ENCODE peak calls at places on chromosomes 11 and 22, in four cellular contexts. One of them, this sample, is unnamed.

GRCh38 chr11:114039551-114039950 is 20.0 kb upstream of the ZBTB16 start:
- DNase-seq in CD4-positive, alpha-beta memory T cell: no peak
- DNase-seq in pancreas: no peak
- DNase-seq in aorta: no peak
- DNase-seq in this sample: no peak

GRCh38 chr11:29773656-29774264 is 243.1 kb downstream of the KCNA4 start:
- DNase-seq in CD4-positive, alpha-beta memory T cell: no peak
- DNase-seq in pancreas: no peak
- DNase-seq in aorta: no peak
- DNase-seq in this sample: no peak

GRCh38 chr11:123474994-123475393 is 44.9 kb downstream of the GRAMD1B start:
- DNase-seq in pancreas: no peak
- DNase-seq in aorta: no peak
- DNase-seq in CD4-positive, alpha-beta memory T cell: no peak
- DNase-seq in this sample: no peak

GRCh38 chr11:48103621-48104561 is 112.7 kb upstream of the OR4B1 start:
- DNase-seq in aorta: no peak
- DNase-seq in CD4-positive, alpha-beta memory T cell: no peak
- DNase-seq in pancreas: no peak
- DNase-seq in this sample: no peak

GRCh38 chr11:70038034-70038834 is 39.9 kb upstream of the ANO1 start:
- DNase-seq in pancreas: no peak
- DNase-seq in CD4-positive, alpha-beta memory T cell: no peak
- DNase-seq in aorta: peak; percentile 9
- DNase-seq in this sample: peak; percentile 22

GRCh38 chr11:13051257-13051656 is 42.1 kb downstream of the RASSF10 start:
- DNase-seq in aorta: no peak
- DNase-seq in CD4-positive, alpha-beta memory T cell: no peak
- DNase-seq in pancreas: no peak
- DNase-seq in this sample: no peak

GRCh38 chr22:44024288-44024908 is at the start of gene PARVB:
- DNase-seq in pancreas: peak; percentile 65
- DNase-seq in aorta: peak; percentile 80
- DNase-seq in CD4-positive, alpha-beta memory T cell: no peak
- DNase-seq in this sample: peak; percentile 66

GRCh38 chr11:30936476-30936875 is 350.3 kb upstream of the MPPED2 start:
- DNase-seq in aorta: no peak
- DNase-seq in CD4-positive, alpha-beta memory T cell: no peak
- DNase-seq in pancreas: no peak
- DNase-seq in this sample: no peak

GRCh38 chr11:46898396-46899095 is 19.8 kb downstream of the LRP4 start:
- DNase-seq in pancreas: no peak
- DNase-seq in aorta: no peak
- DNase-seq in CD4-positive, alpha-beta memory T cell: no peak
- DNase-seq in this sample: peak; percentile 34

DNA sequence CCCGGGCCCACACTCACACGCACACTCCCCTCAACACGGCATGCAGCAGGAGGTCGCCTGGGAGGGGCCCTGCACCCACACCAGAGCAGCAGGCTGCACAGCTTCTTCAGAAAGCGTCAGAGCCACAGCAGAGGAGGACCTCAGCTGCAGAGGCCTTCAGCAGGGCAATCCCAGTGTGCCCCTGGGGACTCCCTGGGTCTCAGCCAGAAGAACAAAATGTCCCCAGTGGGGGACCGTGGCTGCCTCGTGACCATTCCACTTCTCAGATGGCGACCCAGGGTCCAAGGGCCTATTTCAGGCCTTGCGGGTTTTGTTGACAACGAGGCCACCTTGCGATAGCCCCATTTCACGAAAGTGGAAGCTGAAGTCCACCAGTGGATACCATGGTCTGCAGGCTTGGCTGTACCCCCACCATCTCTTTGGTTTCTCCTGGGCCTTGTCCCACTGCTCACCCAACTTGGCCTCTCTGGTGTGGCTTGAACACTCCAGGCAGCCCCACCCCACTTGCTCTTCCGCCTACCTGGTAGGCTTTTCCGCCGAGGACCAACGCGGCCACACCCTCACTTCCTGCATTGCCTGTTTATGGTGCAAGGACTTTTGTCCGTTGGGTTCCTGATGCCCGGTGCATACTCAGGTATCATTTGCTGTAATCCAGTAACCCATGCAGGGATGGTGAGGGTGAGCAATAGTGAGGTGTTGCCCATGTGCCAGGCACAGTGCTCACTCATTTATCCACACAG is 38.1 kb downstream of the MB start:
- DNase-seq in pancreas: no peak
- DNase-seq in aorta: no peak
- DNase-seq in CD4-positive, alpha-beta memory T cell: no peak
- DNase-seq in this sample: no peak
- H3K27ac ChIP-seq in pancreas: no peak overlapping the region
- H3K27ac ChIP-seq in aorta: no peak overlapping the region
- H3K27ac ChIP-seq in CD4-positive, alpha-beta memory T cell: no peak overlapping the region
- H3K27ac ChIP-seq in this sample: no peak overlapping the region

DNA sequence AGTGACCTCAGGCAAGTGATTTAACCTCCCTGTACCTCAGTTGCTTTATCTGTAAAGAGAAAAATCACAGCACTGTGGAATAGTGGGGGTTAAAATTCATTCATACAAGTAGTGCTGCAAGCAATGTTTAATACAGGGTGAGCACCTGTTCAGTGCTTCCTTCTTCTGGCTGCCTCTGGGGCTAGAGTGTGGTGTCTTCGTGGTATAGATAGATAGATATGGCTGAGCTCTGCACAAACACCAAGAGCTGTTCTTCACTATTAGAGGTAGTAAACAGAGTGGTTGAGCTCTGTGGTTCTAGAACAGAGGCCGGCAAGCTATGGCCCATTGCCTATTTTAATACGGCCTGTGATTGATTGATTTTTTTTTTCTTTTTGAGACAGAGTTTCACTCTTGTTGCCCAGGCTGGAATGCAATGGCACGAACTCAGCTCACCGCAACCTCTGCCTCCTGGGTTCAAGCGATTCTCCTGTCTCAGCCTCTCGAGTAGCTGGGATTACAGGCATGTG is 32.9 kb downstream of the LIMK2 start:
- DNase-seq in CD4-positive, alpha-beta memory T cell: peak; percentile 18
- DNase-seq in aorta: no peak
- DNase-seq in pancreas: no peak
- DNase-seq in this sample: no peak
- H3K4me1 ChIP-seq in CD4-positive, alpha-beta memory T cell: peaks cover 47% of the 10 kb centered on the region
- H3K4me1 ChIP-seq in aorta: peaks cover 7% of the 10 kb centered on the region
- H3K4me1 ChIP-seq in pancreas: peaks cover 14% of the 10 kb centered on the region
- H3K4me1 ChIP-seq in this sample: peaks cover 29% of the 10 kb centered on the region

DNA sequence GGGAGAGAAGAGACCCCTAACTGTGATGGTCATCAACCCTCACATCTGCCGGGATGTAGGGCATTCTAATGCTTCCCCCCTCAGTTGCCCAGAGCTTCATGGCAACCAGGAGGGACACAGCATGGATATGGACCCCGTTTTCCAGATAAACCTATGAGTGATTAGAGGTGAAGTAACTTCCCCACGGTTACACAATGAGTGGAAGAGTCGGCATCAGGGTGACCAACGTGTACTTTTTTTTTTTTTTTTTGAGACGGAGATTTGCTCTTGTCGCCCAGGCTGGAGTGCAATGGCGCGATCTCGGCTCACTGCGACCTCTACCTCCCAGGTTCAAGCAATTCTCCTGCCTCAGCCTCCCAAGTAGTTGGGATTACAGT is 25.0 kb downstream of the TXN2 start:
- DNase-seq in aorta: no peak
- DNase-seq in CD4-positive, alpha-beta memory T cell: no peak
- DNase-seq in pancreas: no peak
- DNase-seq in this sample: no peak
- H3K27ac ChIP-seq in aorta: peak overlapping the region; percentile 96
- H3K27ac ChIP-seq in CD4-positive, alpha-beta memory T cell: no peak overlapping the region
- H3K27ac ChIP-seq in pancreas: no peak overlapping the region
- H3K27ac ChIP-seq in this sample: no peak overlapping the region

GRCh38 chr22:45758603-45759002 is 87.0 kb downstream of the ATXN10 start:
- DNase-seq in aorta: no peak
- DNase-seq in pancreas: no peak
- DNase-seq in CD4-positive, alpha-beta memory T cell: no peak
- DNase-seq in this sample: no peak
- H3K4me1 ChIP-seq in aorta: no peaks in the 10 kb centered on the region
- H3K4me1 ChIP-seq in pancreas: no peaks in the 10 kb centered on the region
- H3K4me1 ChIP-seq in CD4-positive, alpha-beta memory T cell: no peaks in the 10 kb centered on the region
- H3K4me1 ChIP-seq in this sample: peaks cover 17% of the 10 kb centered on the region

GRCh38 chr11:116733959-116734517 is 38.7 kb downstream of the BUD13 start:
- DNase-seq in aorta: no peak
- DNase-seq in pancreas: no peak
- DNase-seq in CD4-positive, alpha-beta memory T cell: no peak
- DNase-seq in this sample: no peak
- H3K27ac ChIP-seq in aorta: no peak overlapping the region
- H3K27ac ChIP-seq in pancreas: no peak overlapping the region
- H3K27ac ChIP-seq in CD4-positive, alpha-beta memory T cell: no peak overlapping the region
- H3K27ac ChIP-seq in this sample: no peak overlapping the region

GRCh38 chr11:128483211-128483788 is 104.1 kb downstream of the ETS1 start:
- DNase-seq in pancreas: no peak
- DNase-seq in aorta: no peak
- DNase-seq in CD4-positive, alpha-beta memory T cell: peak; percentile 64
- DNase-seq in this sample: no peak

GRCh38 chr11:128482512-128483191 is 104.7 kb downstream of the ETS1 start:
- DNase-seq in aorta: no peak
- DNase-seq in pancreas: no peak
- DNase-seq in CD4-positive, alpha-beta memory T cell: peak; percentile 77
- DNase-seq in this sample: no peak

GRCh38 chr11:128480665-128481064 is 106.7 kb downstream of the ETS1 start:
- DNase-seq in CD4-positive, alpha-beta memory T cell: no peak
- DNase-seq in aorta: no peak
- DNase-seq in pancreas: no peak
- DNase-seq in this sample: no peak

GRCh38 chr11:128481135-128481534 is 106.2 kb downstream of the ETS1 start:
- DNase-seq in pancreas: no peak
- DNase-seq in CD4-positive, alpha-beta memory T cell: no peak
- DNase-seq in aorta: no peak
- DNase-seq in this sample: no peak

GRCh38 chr11:128482092-128482491 is 105.3 kb downstream of the ETS1 start:
- DNase-seq in CD4-positive, alpha-beta memory T cell: no peak
- DNase-seq in aorta: no peak
- DNase-seq in pancreas: no peak
- DNase-seq in this sample: no peak
- H3K4me1 ChIP-seq in CD4-positive, alpha-beta memory T cell: peaks cover 100% of the 10 kb centered on the region
- H3K4me1 ChIP-seq in aorta: peaks cover 5% of the 10 kb centered on the region
- H3K4me1 ChIP-seq in pancreas: peaks cover 13% of the 10 kb centered on the region
- H3K4me1 ChIP-seq in this sample: no peaks in the 10 kb centered on the region

GRCh38 chr11:1848640-1849265 is 4.1 kb upstream of the LSP1 start:
- DNase-seq in aorta: no peak
- DNase-seq in CD4-positive, alpha-beta memory T cell: no peak
- DNase-seq in pancreas: no peak
- DNase-seq in this sample: no peak

GRCh38 chr11:1847941-1848639 is 4.8 kb upstream of the LSP1 start:
- DNase-seq in CD4-positive, alpha-beta memory T cell: no peak
- DNase-seq in aorta: no peak
- DNase-seq in pancreas: no peak
- DNase-seq in this sample: no peak

GRCh38 chr11:1846453-1846932 is 6.4 kb upstream of the LSP1 start:
- DNase-seq in pancreas: no peak
- DNase-seq in aorta: no peak
- DNase-seq in CD4-positive, alpha-beta memory T cell: no peak
- DNase-seq in this sample: no peak

GRCh38 chr11:1845571-1846452 is 7.0 kb downstream of the TNNI2 start:
- DNase-seq in aorta: no peak
- DNase-seq in CD4-positive, alpha-beta memory T cell: peak; percentile 47
- DNase-seq in pancreas: no peak
- DNase-seq in this sample: no peak

DNA sequence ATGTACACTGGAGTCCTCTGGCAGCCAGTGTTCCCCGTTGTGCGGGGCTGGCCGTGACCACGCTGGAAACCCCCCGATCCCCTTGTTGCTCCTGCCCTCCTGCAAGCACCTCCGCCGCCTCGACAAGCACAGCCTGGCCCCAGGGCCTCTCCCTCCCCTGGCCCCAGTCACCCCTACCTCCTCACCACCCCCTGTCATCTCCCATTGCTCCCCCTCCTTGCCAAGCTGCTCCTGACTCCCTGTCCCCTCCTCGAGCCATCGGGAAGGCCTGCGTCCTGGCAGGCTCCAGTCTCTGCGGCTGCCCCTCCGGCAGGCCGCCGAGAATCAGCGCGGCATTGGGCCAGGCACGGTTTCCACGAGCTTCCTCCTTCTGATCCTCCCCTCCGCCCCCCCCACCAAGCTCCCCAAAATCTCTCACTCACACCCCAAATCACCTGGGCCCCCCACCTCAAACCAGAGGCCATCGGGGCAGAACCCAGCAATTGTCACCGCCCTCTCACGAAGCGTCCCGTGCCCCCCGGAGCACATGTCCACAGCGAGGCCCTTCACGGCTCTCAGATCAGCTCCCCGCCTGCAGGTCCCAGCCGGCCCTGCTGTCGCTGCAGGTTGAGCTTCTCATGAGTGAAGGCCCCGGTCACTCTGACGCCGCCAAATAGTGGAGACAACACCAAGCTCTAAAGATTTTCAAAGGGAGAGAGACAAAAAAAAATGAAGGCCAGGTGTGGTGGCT is 5.7 kb upstream of the LSP1 start:
- DNase-seq in aorta: no peak
- DNase-seq in CD4-positive, alpha-beta memory T cell: no peak
- DNase-seq in pancreas: no peak
- DNase-seq in this sample: no peak
- H3K27ac ChIP-seq in aorta: no peak overlapping the region
- H3K27ac ChIP-seq in CD4-positive, alpha-beta memory T cell: no peak overlapping the region
- H3K27ac ChIP-seq in pancreas: no peak overlapping the region
- H3K27ac ChIP-seq in this sample: no peak overlapping the region

GRCh38 chr11:71990721-71991120 is 8.0 kb upstream of the IL18BP start:
- DNase-seq in aorta: no peak
- DNase-seq in CD4-positive, alpha-beta memory T cell: no peak
- DNase-seq in pancreas: no peak
- DNase-seq in this sample: no peak

GRCh38 chr11:71986131-71986530 is 12.6 kb upstream of the IL18BP start:
- DNase-seq in aorta: no peak
- DNase-seq in pancreas: no peak
- DNase-seq in CD4-positive, alpha-beta memory T cell: no peak
- DNase-seq in this sample: no peak

GRCh38 chr11:71991494-71991893 is 7.2 kb upstream of the IL18BP start:
- DNase-seq in aorta: no peak
- DNase-seq in pancreas: no peak
- DNase-seq in CD4-positive, alpha-beta memory T cell: no peak
- DNase-seq in this sample: no peak

GRCh38 chr11:71988050-71988449 is 10.7 kb upstream of the IL18BP start:
- DNase-seq in CD4-positive, alpha-beta memory T cell: no peak
- DNase-seq in pancreas: no peak
- DNase-seq in aorta: no peak
- DNase-seq in this sample: no peak

GRCh38 chr11:71987521-71987920 is 11.2 kb upstream of the IL18BP start:
- DNase-seq in pancreas: no peak
- DNase-seq in aorta: no peak
- DNase-seq in CD4-positive, alpha-beta memory T cell: no peak
- DNase-seq in this sample: no peak
- H3K4me1 ChIP-seq in pancreas: no peaks in the 10 kb centered on the region
- H3K4me1 ChIP-seq in aorta: peaks cover 4% of the 10 kb centered on the region
- H3K4me1 ChIP-seq in CD4-positive, alpha-beta memory T cell: no peaks in the 10 kb centered on the region
- H3K4me1 ChIP-seq in this sample: no peaks in the 10 kb centered on the region

GRCh38 chr22:23117890-23118646 is 23.7 kb downstream of the RSPH14 start:
- DNase-seq in aorta: no peak
- DNase-seq in CD4-positive, alpha-beta memory T cell: no peak
- DNase-seq in pancreas: no peak
- DNase-seq in this sample: no peak
- H3K27ac ChIP-seq in aorta: no peak overlapping the region
- H3K27ac ChIP-seq in CD4-positive, alpha-beta memory T cell: no peak overlapping the region
- H3K27ac ChIP-seq in pancreas: no peak overlapping the region
- H3K27ac ChIP-seq in this sample: peak overlapping the region; percentile 44

GRCh38 chr11:27052668-27053067 is 12.1 kb downstream of the BBOX1 start:
- DNase-seq in CD4-positive, alpha-beta memory T cell: no peak
- DNase-seq in aorta: no peak
- DNase-seq in pancreas: no peak
- DNase-seq in this sample: no peak
- H3K4me1 ChIP-seq in CD4-positive, alpha-beta memory T cell: no peaks in the 10 kb centered on the region
- H3K4me1 ChIP-seq in aorta: peaks cover 5% of the 10 kb centered on the region
- H3K4me1 ChIP-seq in pancreas: no peaks in the 10 kb centered on the region
- H3K4me1 ChIP-seq in this sample: peaks cover 8% of the 10 kb centered on the region